ENCODE peak calls at places on chromosome 14, in four cellular contexts. N, B, F and S are unnamed samples.

GRCh38 chr14:21768116-21768874 is 94.7 kb upstream of the OR4E1 start:
- DNase-seq in N (peak; percentile 11), B (peak; percentile 42), F (peak; percentile 17), S (peak; percentile 9)

GRCh38 chr14:65095633-65096205 is 6.6 kb downstream of the MAX start:
- DNase-seq in N (no peak), B (no peak), F (no peak), S (no peak)

GRCh38 chr14:73634333-73634833 is 10.4 kb upstream of the DNAL1 start:
- DNase-seq in N (peak; percentile 16), B (no peak), F (no peak), S (peak; percentile 64)

GRCh38 chr14:35949933-35950332 is 123.8 kb downstream of the BRMS1L start:
- DNase-seq in N (no peak), B (peak; percentile 32), F (no peak), S (no peak)

GRCh38 chr14:74459981-74460380 is 33.1 kb downstream of the NPC2 start:
- DNase-seq in N (no peak), B (no peak), F (no peak), S (no peak)

GRCh38 chr14:52248057-52248456 is 19.4 kb upstream of the PTGDR start:
- DNase-seq in N (no peak), B (no peak), F (no peak), S (no peak)

GRCh38 chr14:29028973-29029582 is 262.5 kb downstream of the FOXG1 start:
- DNase-seq in N (no peak), B (peak; percentile 99), F (no peak), S (peak; percentile 50)

GRCh38 chr14:39374846-39375245 is 57.4 kb downstream of the FBXO33 start:
- DNase-seq in N (no peak), B (no peak), F (no peak), S (no peak)

GRCh38 chr14:49405291-49405690 is 180.9 kb downstream of the RPS29 start:
- DNase-seq in N (no peak), B (no peak), F (no peak), S (no peak)

GRCh38 chr14:53954551-53955233 is 1.9 kb downstream of the BMP4 start:
- DNase-seq in N (no peak), B (no peak), F (no peak), S (no peak)

GRCh38 chr14:45972416-45972815 is 679.2 kb downstream of the RPL10L start:
- DNase-seq in N (no peak), B (no peak), F (no peak), S (no peak)

GRCh38 chr14:96051642-96052540 is 12.7 kb downstream of the C14orf132 start:
- DNase-seq in N (no peak), B (peak; percentile 33), F (peak; percentile 10), S (no peak)

GRCh38 chr14:75418779-75419768 is 8.7 kb upstream of the JDP2 start:
- DNase-seq in N (no peak), B (no peak), F (peak; percentile 66), S (peak; percentile 57)

GRCh38 chr14:99542566-99542965 is 61.4 kb downstream of the CCNK start:
- DNase-seq in N (no peak), B (no peak), F (no peak), S (no peak)

GRCh38 chr14:33943081-33943480 is 7.8 kb downstream of the EGLN3 start:
- DNase-seq in N (peak; percentile 74), B (no peak), F (no peak), S (no peak)

GRCh38 chr14:34103176-34103575 is 152.3 kb upstream of the EGLN3 start:
- DNase-seq in N (no peak), B (peak; percentile 63), F (no peak), S (no peak)

GRCh38 chr14:93430319-93430801 is 379 bp upstream of the UNC79 start:
- DNase-seq in N (peak; percentile 88), B (no peak), F (no peak), S (peak; percentile 57)

GRCh38 chr14:39426605-39427004 is 5.6 kb downstream of the FBXO33 start:
- DNase-seq in N (peak; percentile 6), B (peak; percentile 56), F (no peak), S (no peak)

GRCh38 chr14:20093442-20093841 is 17.1 kb upstream of the OR4K17 start:
- DNase-seq in N (no peak), B (no peak), F (no peak), S (no peak)

DNA sequence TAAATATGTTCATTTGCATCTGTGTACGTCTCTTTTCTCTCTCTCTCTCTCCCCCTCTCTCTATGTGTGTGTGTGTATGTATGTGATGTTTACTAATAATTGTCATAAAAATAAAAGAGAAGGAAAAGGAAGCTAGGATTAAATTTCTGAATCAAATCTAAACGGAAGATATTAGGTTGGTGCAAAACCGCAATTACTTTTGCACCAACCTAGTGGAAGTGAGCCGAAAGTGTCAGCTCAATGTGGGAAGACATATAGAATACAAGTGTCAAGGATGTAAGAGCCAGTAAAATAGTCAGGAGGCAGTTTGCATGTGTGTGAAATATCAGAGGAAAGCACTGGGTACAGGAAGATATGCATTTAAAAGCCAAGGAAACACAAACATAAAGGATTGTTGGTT is 18.5 kb upstream of the OR4K17 start:
- DNase-seq in N (no peak), B (no peak), F (no peak), S (no peak)
- H3K9me3 ChIP-seq in N (no peaks in the 10 kb centered on the region), B (no peaks in the 10 kb centered on the region), F (no peaks in the 10 kb centered on the region), S (no peaks in the 10 kb centered on the region)

GRCh38 chr14:101589486-101590015 is 28.3 kb downstream of the DIO3 start:
- DNase-seq in N (peak; percentile 29), B (no peak), F (no peak), S (no peak)
- H3K9ac ChIP-seq in N (no peak overlapping the region), B (no peak overlapping the region), F (no peak overlapping the region), S (no peak overlapping the region)

DNA sequence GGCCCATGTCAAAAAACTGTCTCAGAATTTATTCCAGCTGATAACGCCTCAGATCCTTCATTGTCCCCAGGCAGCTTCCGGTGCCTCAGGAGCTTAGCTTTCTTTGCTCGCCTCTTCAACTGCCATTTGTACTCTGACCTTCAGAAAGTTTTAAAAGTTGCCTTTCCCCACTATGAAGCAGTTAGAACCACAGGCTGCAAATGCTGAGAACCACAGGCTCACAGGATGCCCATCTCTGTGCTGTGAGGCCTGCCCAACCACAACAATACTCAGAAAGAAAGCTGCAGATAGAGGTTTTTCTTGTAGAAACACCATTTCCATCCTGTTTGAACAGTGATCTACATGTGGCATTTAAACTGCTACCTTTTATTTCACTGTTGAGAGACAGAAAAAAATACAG is 131.1 kb downstream of the PRKCH start:
- DNase-seq in N (no peak), B (no peak), F (no peak), S (no peak)
- TF ChIP-seq YY1 in N (no peak), B (no peak), F (no peak), S (no peak)

DNA sequence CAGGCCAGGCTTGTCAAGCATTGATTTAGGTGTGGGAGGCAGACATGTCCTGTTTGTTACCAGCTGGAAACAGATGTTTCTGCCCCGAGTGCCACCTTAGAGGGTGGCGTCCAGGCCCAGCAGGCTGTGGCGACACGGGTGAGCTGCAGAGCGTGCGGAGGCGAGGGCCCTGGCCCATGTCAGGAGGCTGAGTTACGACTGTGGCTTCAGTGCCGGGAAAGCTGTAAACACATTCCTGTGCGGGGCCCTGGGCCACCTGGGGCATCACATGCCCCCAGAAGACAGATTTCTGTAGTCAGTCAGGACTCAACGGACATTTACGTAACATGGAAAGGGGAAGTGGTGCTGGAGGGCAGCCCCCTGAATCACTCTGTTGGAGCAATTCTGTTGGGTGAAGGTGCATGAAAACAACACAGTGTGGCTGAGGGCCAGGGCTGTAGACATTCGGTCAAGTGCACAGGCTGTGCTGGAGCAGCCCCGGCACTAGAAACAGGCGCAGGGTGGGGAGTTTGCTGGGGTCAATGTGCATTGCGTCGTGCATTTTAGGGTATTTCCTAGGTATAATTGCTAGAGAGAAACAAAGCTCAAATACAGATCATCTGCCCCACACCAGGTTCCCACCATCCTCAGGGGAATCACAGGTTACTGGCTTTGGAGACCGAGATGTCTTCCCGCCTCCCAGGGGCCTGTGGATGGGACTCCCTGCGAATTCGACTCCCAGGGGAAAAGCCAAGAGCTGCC is 291.8 kb downstream of the TMEM121 start:
- DNase-seq in N (no peak), B (no peak), F (no peak), S (no peak)
- H3K9me3 ChIP-seq in N (no peaks in the 10 kb centered on the region), B (no peaks in the 10 kb centered on the region), F (no peaks in the 10 kb centered on the region), S (no peaks in the 10 kb centered on the region)

DNA sequence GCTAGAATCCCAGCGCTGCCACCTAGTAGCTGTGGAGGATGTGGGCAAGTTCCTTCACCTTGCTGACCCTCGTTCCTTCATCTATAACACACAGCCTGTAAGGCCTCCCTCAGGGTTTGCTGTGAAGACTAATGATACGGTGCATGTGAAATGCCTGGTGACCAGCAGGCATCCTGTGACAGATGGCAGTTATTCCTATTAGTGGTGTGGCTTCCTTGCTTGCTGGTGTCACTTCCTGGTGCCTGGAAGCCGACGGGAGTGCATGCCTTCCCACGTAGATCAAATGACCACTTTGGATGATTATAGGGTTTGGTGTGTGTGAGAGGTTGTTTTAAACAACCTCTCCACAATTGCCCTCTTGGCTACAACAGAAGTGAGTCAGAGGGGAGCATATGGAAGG is 894.9 kb downstream of the VRK1 start:
- DNase-seq in N (no peak), B (no peak), F (no peak), S (no peak)
- H3K9ac ChIP-seq in N (no peak overlapping the region), B (no peak overlapping the region), F (no peak overlapping the region), S (no peak overlapping the region)

DNA sequence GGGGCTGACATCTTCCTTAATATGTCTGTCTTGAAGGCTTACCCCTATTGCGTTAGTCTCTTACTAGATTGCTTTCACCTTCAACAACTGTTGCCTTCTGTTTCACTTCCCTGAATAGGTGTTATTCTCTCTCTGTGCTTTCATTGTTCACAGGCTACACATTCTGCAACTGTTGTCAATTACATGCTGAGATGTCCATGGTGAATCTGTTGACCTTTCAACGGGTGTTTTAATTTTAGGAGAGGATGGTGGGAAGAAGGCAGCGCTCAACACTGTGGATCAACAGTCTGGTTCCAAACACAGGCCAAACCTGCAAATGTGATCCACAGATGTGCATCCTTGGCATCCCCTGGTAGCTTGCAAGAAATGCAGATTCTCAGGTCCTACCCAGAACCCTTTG is 101.9 kb downstream of the DACT1 start:
- DNase-seq in N (no peak), B (no peak), F (no peak), S (no peak)
- TF ChIP-seq YY1 in N (no peak), B (no peak), F (no peak), S (no peak)

GRCh38 chr14:23043749-23044148 is 1.7 kb downstream of the PSMB11 start:
- DNase-seq in N (peak; percentile 58), B (no peak), F (no peak), S (no peak)
- H3K9me3 ChIP-seq in N (no peaks in the 10 kb centered on the region), B (no peaks in the 10 kb centered on the region), F (no peaks in the 10 kb centered on the region), S (no peaks in the 10 kb centered on the region)

DNA sequence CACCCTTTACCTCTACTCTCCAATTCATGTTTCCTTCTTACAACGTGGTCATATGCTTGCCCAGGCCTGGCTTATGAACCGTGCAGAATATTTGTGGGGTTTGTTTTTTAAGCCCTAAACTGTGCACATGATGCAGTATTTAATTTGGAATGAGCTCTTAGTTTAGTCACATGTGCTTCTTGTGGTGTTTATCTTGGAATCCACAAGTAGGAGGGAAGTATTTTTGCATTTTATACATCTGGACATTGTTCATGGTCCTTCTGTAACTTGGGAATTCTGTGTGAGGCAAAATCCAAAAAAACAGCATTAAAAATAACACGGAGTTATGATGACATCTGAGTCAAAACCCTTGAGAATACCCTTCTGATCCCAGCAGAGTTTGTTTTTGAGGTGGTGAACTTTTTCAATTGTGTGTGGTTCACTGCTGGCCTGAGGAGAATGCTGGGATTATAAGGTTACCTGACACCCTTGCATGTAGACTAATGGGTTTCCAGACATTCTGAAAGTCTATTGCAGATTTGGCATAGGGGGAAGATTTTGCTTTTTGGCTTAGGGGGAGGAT is 121.4 kb downstream of the RAD51B start:
- DNase-seq in N (no peak), B (no peak), F (no peak), S (no peak)
- H3K9ac ChIP-seq in N (peak overlapping the region; percentile 13), B (peak overlapping the region; percentile 28), F (no peak overlapping the region), S (peak overlapping the region; percentile 21)